ENCODE peak calls at places on chromosomes 5 and 9, in nine cellular contexts. Z, F, U, Y, N, E, J, P and A are unnamed samples.

GRCh38 chr5:149853019-149853648 is 91.5 kb downstream of the PDE6A start:
- DNase-seq in U (peak; percentile 70), N (peak; percentile 51), Z (peak; percentile 54), J (peak; percentile 77), Y (peak; percentile 50), E (no peak), P (peak; percentile 69), F (peak; percentile 29), A (peak; percentile 80)

GRCh38 chr5:15026011-15026481 is 154.5 kb upstream of the ANKH start:
- DNase-seq in J (no peak), Z (no peak), P (no peak), U (no peak), N (no peak), Y (no peak), F (no peak), E (no peak), A (no peak)

GRCh38 chr5:179794171-179794570 is 385 bp downstream of the LTC4S start:
- DNase-seq in J (no peak), F (no peak), Y (no peak), E (no peak), Z (no peak), U (no peak), N (no peak), P (no peak), A (no peak)

GRCh38 chr5:88724201-88724600 is 158.8 kb downstream of the MEF2C start:
- DNase-seq in Y (peak; percentile 35), P (peak; percentile 49), Z (no peak), E (no peak), U (no peak), F (no peak), J (no peak), N (no peak), A (no peak)

GRCh38 chr9:126796758-126797157 is 8.1 kb upstream of the ZBTB43 start:
- DNase-seq in Z (no peak), Y (no peak), U (no peak), N (no peak), F (no peak), P (no peak), J (no peak), E (no peak), A (no peak)

GRCh38 chr9:110189001-110189400 is 19.0 kb downstream of the C9orf152 start:
- DNase-seq in Z (no peak), U (no peak), N (no peak), P (no peak), F (no peak), Y (no peak), E (no peak), J (peak; percentile 85), A (no peak)

GRCh38 chr5:133827001-133827400 is 141.4 kb downstream of the C5orf15 start:
- DNase-seq in P (no peak), N (no peak), J (no peak), E (no peak), U (no peak), Y (peak; percentile 43), F (no peak), Z (no peak), A (peak; percentile 58)

GRCh38 chr5:1930880-1931589 is 48.3 kb upstream of the IRX4 start:
- DNase-seq in P (no peak), Y (no peak), F (no peak), Z (no peak), J (peak; percentile 66), U (no peak), N (no peak), E (no peak), A (peak; percentile 67)

GRCh38 chr9:13478235-13478634 is 198.7 kb upstream of the MPDZ start:
- DNase-seq in Z (peak; percentile 13), Y (no peak), E (no peak), N (no peak), P (no peak), J (no peak), U (no peak), F (no peak), A (no peak)

GRCh38 chr9:136712690-136713554 is 550 bp downstream of the DIPK1B start:
- DNase-seq in E (no peak), F (no peak), U (no peak), J (no peak), Z (no peak), P (no peak), N (no peak), Y (no peak), A (peak; percentile 77)

GRCh38 chr9:113807173-113808061 is 68.7 kb upstream of the ZNF618 start:
- DNase-seq in Y (no peak), P (peak; percentile 69), E (no peak), J (no peak), Z (peak; percentile 27), U (peak; percentile 64), N (no peak), F (no peak), A (no peak)

GRCh38 chr9:93231121-93231694 is 47.3 kb downstream of the WNK2 start:
- DNase-seq in F (no peak), P (no peak), Z (no peak), E (no peak), U (no peak), N (no peak), Y (peak; percentile 50), J (peak; percentile 78), A (peak; percentile 76)

GRCh38 chr5:10724799-10725507 is 36.1 kb downstream of the DAP start:
- DNase-seq in E (no peak), J (no peak), N (peak; percentile 78), Y (peak; percentile 97), Z (peak; percentile 83), F (no peak), P (no peak), U (no peak), A (no peak)

GRCh38 chr5:40680741-40681350 is 1.1 kb downstream of the PTGER4 start:
- DNase-seq in P (no peak), J (peak; percentile 67), F (no peak), Y (no peak), Z (no peak), U (peak; percentile 71), E (peak; percentile 89), N (no peak), A (peak; percentile 89)

GRCh38 chr9:91770229-91770628 is 179.8 kb downstream of the ROR2 start:
- DNase-seq in N (no peak), Z (no peak), E (no peak), J (no peak), Y (no peak), F (no peak), U (no peak), P (no peak), A (no peak)

GRCh38 chr9:90095682-90096081 is 490.9 kb downstream of the GADD45G start:
- DNase-seq in Y (no peak), E (no peak), P (no peak), Z (no peak), U (peak; percentile 28), F (no peak), N (no peak), J (no peak), A (no peak)

GRCh38 chr5:179408646-179409045 is 63.4 kb upstream of the ADAMTS2 start:
- DNase-seq in Y (no peak), Z (no peak), E (peak; percentile 48), J (no peak), U (no peak), P (no peak), F (no peak), N (no peak), A (no peak)

GRCh38 chr5:127028822-127029457 is 1.4 kb downstream of the MARCHF3 start:
- DNase-seq in Y (no peak), U (no peak), Z (no peak), F (no peak), P (no peak), N (no peak), J (no peak), E (no peak), A (no peak)